ENCODE peak calls at places on chromosomes 6 and 20, in nine cellular contexts. O, B, K, T, J, G, Y, S and M are unnamed samples.

GRCh38 chr6:32529697-32530429 is at the start of gene HLA-DRB5:
- DNase-seq in G (no peak), Y (peak), S (no peak), T (no peak), B (no peak), O (no peak), K (no peak), J (no peak), M (no peak)

GRCh38 chr6:149176971-149177667 is 140.4 kb upstream of the TAB2 start:
- DNase-seq in B (no peak), O (no peak), Y (no peak), G (no peak), S (no peak), J (no peak), T (no peak), K (no peak), M (no peak)

GRCh38 chr20:38021373-38021772 is 11.9 kb downstream of the TTI1 start:
- DNase-seq in J (no peak), O (no peak), Y (no peak), G (no peak), S (no peak), T (no peak), K (no peak), B (no peak), M (no peak)

GRCh38 chr6:134628154-134628553 is 310.2 kb upstream of the SGK1 start:
- DNase-seq in T (no peak), S (no peak), K (no peak), Y (no peak), G (no peak), B (no peak), J (no peak), O (no peak), M (no peak)

GRCh38 chr20:10637062-10637559 is 36.7 kb downstream of the JAG1 start:
- DNase-seq in J (no peak), S (no peak), G (peak), B (no peak), T (peak), O (no peak), K (no peak), Y (no peak), M (no peak)

GRCh38 chr6:50007821-50008220 is 14.0 kb downstream of the DEFB110 start:
- DNase-seq in G (no peak), K (no peak), T (no peak), Y (no peak), B (no peak), O (no peak), S (no peak), J (no peak), M (no peak)

GRCh38 chr6:27531772-27532459 is 59.0 kb upstream of the ZNF184 start:
- DNase-seq in S (no peak), J (no peak), Y (no peak), K (no peak), O (no peak), B (no peak), G (no peak), T (no peak), M (no peak)

GRCh38 chr20:42366626-42367025 is 748.4 kb upstream of the CHD6 start:
- DNase-seq in G (no peak), Y (no peak), T (no peak), J (no peak), O (no peak), K (no peak), S (no peak), B (no peak), M (no peak)